ENCODE peak calls at places on chromosomes 4 and X, in eight cellular contexts. K is uterus; J is WERI-Rb-1; B is Calu3; U is BJ; V is mammary epithelial cell; I is CD4-positive, alpha-beta T cell; Z is cardiac fibroblast. Y is an unnamed sample.
A peak's percentile ranks its signal among the peaks of the same experiment; 100 is the strongest.

GRCh38 chrX:1853447-1853846 is 238.6 kb downstream of the ASMT start:
- DNase-seq in I (no peak), Z (no peak), K (no peak), B (no peak), U (no peak), V (no peak), J (no peak), Y (no peak)

GRCh38 chr4:7719354-7720174 is 220.1 kb downstream of the AFAP1 start:
- DNase-seq in K (peak; percentile 66), J (peak; percentile 81), Z (peak; percentile 46), B (peak; percentile 72), U (no peak), V (peak; percentile 12), I (peak; percentile 63), Y (peak; percentile 91)

GRCh38 chr4:72302981-72303704 is 265.9 kb downstream of the ADAMTS3 start:
- DNase-seq in J (peak; percentile 30), K (no peak), V (peak; percentile 29), I (peak; percentile 5), B (peak; percentile 48), Z (peak; percentile 49), U (no peak), Y (no peak)

GRCh38 chr4:6953751-6954380 is 44.2 kb downstream of the TBC1D14 start:
- DNase-seq in U (peak; percentile 11), I (no peak), B (peak; percentile 72), K (peak; percentile 86), Z (peak; percentile 83), V (peak; percentile 92), J (no peak), Y (no peak)

GRCh38 chr4:142817442-142817841 is 28.7 kb downstream of the INPP4B start:
- DNase-seq in J (peak; percentile 14), I (peak; percentile 1), Z (peak; percentile 95), U (peak; percentile 83), B (peak; percentile 41), K (no peak), V (peak; percentile 88), Y (no peak)

GRCh38 chrX:31435592-31435991 is 363.8 kb upstream of the FTHL17 start:
- DNase-seq in I (no peak), U (no peak), Z (peak; percentile 41), J (no peak), V (no peak), B (no peak), K (no peak), Y (no peak)

GRCh38 chrX:13064599-13065143 is 20.3 kb upstream of the FAM9C start:
- DNase-seq in B (no peak), K (no peak), Z (peak; percentile 84), J (no peak), I (no peak), U (peak; percentile 41), V (no peak), Y (no peak)

GRCh38 chr4:151473521-151474097 is 64.6 kb downstream of the FHIP1A start:
- DNase-seq in B (no peak), U (no peak), K (no peak), Z (no peak), I (no peak), V (no peak), J (no peak), Y (no peak)

GRCh38 chr4:67333663-67334062 is 211.6 kb downstream of the CENPC start:
- DNase-seq in Z (no peak), I (no peak), U (no peak), K (no peak), J (no peak), V (no peak), B (no peak), Y (no peak)

GRCh38 chrX:54921427-54922021 is 900 bp downstream of the TRO start:
- DNase-seq in U (no peak), J (peak; percentile 64), V (no peak), K (peak; percentile 63), Z (peak; percentile 84), I (peak; percentile 30), B (no peak), Y (peak; percentile 91)

GRCh38 chr4:112130903-112131302 is 14.4 kb upstream of the FAM241A start:
- DNase-seq in B (no peak), I (no peak), Z (peak; percentile 37), K (no peak), J (no peak), U (no peak), V (peak; percentile 11), Y (no peak)

GRCh38 chrX:55996649-55997048 is 235.5 kb upstream of the KLF8 start:
- DNase-seq in K (no peak), J (no peak), I (no peak), U (no peak), B (no peak), V (no peak), Z (no peak), Y (no peak)

GRCh38 chrX:139203681-139204575 is 326.6 kb upstream of the F9 start:
- DNase-seq in U (no peak), Z (no peak), V (peak; percentile 9), B (no peak), K (no peak), J (no peak), I (no peak), Y (no peak)

GRCh38 chr4:114229721-114230120 is 250.3 kb upstream of the ARSJ start:
- DNase-seq in Z (no peak), U (no peak), V (no peak), J (no peak), B (no peak), K (no peak), I (no peak), Y (no peak)

GRCh38 chrX:114906978-114907510 is 110.4 kb downstream of the IL13RA2 start:
- DNase-seq in U (no peak), B (no peak), Z (no peak), K (no peak), V (no peak), J (no peak), I (no peak), Y (no peak)

GRCh38 chr4:104901438-104901837 is 245.2 kb upstream of the TET2 start:
- DNase-seq in J (peak; percentile 23), I (no peak), B (no peak), Z (peak; percentile 42), U (no peak), V (peak; percentile 2), K (no peak), Y (no peak)
- TF ChIP-seq CTCF in J (no peak), I (no peak), B (no peak), Z (no peak), U (no peak), V (no peak), K (no peak), Y (no peak)

DNA sequence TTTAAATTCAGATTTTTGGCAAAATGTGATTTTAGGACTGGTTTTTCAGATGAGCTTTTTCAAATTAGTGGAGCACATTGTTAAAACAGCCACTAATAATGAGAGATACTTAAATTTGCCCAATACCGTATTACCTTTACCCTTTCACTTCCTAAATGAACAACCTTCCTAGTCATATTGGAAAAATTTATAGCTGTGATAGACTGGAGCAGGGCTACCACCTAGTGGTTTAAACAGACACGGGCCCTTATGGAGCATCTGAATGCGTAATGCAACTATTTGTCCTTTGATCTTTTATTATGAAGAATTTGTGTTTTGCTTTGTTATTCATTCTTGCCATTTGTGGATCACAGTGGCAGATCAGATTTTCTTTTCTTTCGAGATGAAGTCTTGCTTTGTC is 72.7 kb downstream of the KDM6A start:
- DNase-seq in U (no peak), K (no peak), Z (no peak), B (peak; percentile 12), J (no peak), I (no peak), V (no peak), Y (no peak)
- TF ChIP-seq CTCF in U (no peak), K (no peak), Z (peak; percentile 29), B (no peak), J (peak; percentile 33), I (no peak), V (peak; percentile 33), Y (no peak)

GRCh38 chrX:34058005-34058404 is 74.1 kb downstream of the FAM47A start:
- DNase-seq in K (no peak), U (no peak), Z (no peak), J (no peak), I (no peak), B (no peak), V (no peak), Y (no peak)
- TF ChIP-seq CTCF in K (no peak), U (no peak), Z (no peak), J (peak; percentile 11), I (no peak), B (no peak), V (no peak), Y (no peak)

DNA sequence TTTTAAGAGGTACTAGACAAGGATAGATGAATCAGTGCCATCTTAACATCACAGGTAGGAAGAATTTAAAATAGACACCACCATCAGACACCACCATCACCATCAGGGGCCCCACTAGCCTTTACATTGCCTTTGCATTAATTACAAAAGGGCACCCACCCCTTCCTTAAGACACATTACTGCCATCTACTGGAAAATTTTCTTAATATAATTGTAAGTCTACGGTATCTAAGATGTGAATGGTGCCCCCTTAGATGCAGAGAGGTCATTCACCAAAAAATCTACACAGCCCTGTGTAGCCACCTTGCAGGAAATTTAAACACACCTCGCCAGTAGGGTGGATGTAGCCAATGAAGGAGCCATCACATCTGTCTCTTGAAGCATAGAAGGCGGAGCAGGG is 184.1 kb downstream of the MID1IP1 start:
- DNase-seq in K (no peak), I (no peak), J (no peak), U (no peak), Z (peak; percentile 29), B (no peak), V (no peak), Y (no peak)
- TF ChIP-seq CTCF in K (no peak), I (peak; percentile 42), J (no peak), U (no peak), Z (no peak), B (no peak), V (peak; percentile 34), Y (peak; percentile 42)

DNA sequence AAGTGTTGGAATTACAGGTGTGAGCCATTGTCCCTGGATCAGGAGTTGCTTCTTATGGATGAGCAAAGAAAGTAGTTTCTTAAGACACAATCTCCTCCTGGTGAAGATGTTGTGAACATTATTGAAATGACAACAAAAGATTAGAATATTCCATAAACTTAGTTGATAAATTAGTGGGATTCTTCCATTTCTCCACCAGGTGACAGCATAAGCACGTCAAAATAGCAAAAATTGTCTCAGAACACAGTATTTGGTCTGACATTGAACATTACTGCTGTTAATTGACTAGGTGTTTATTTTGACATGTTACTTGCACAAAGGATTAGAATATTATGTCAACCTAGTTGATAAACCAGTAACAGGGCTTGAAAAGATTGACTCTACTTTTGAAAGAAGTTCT is 21.6 kb downstream of the CLDN34 start:
- DNase-seq in I (no peak), U (no peak), Z (peak; percentile 31), B (no peak), K (no peak), V (no peak), J (no peak), Y (no peak)
- TF ChIP-seq CTCF in I (no peak), U (peak; percentile 38), Z (peak; percentile 47), B (peak; percentile 42), K (peak; percentile 27), V (peak; percentile 36), J (no peak), Y (peak; percentile 57)

DNA sequence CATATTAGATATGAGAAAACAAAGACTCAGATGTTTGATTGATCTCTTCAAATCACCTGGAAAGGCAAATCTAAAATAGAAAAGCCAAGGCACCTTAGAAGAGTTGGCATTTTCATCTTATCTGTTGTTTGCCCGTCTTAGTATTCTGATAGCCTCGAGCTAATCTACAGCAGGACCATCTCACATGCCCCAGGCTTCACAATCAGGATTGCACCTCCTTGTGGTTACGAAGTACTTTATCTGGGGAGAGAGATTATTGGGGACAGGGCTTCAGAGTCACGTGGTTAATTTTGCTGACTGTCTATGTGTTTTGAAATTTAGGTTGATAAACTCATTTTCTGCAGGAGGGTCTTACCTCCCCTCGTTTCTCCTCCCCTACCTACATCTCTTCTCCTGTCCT is 313.1 kb upstream of the ANXA10 start:
- DNase-seq in K (no peak), V (no peak), I (no peak), U (no peak), B (no peak), J (no peak), Z (peak; percentile 14), Y (no peak)
- TF ChIP-seq CTCF in K (no peak), V (no peak), I (no peak), U (no peak), B (no peak), J (no peak), Z (no peak), Y (no peak)